ENCODE peak calls at places on chromosomes 3 and 15, in four cellular contexts. C, G, S and P are unnamed samples. For H3K4me1, the result is how much of the 10 kb centered on the place peaks cover.

GRCh38 chr3:180571831-180572578 is 30.0 kb upstream of the TTC14 start:
- DNase-seq in C (no peak), G (peak), S (no peak), P (no peak)

GRCh38 chr3:100269410-100270217 is 8.8 kb downstream of the TBC1D23 start:
- DNase-seq in C (no peak), G (no peak), S (no peak), P (no peak)

GRCh38 chr15:51315726-51316125 is 22.7 kb downstream of the CYP19A1 start:
- DNase-seq in C (no peak), G (no peak), S (no peak), P (no peak)

GRCh38 chr3:73498764-73499622 is 125.7 kb downstream of the PDZRN3 start:
- DNase-seq in C (no peak), G (no peak), S (no peak), P (no peak)

GRCh38 chr3:184776916-184777315 is 35.0 kb upstream of the VPS8 start:
- DNase-seq in C (no peak), G (no peak), S (no peak), P (no peak)

GRCh38 chr3:18891641-18892040 is 256.7 kb upstream of the KCNH8 start:
- DNase-seq in C (no peak), G (no peak), S (no peak), P (no peak)

GRCh38 chr3:126932188-126932931 is 50.6 kb upstream of the PLXNA1 start:
- DNase-seq in C (no peak), G (no peak), S (no peak), P (no peak)

GRCh38 chr3:185744997-185745843 is 79.6 kb downstream of the IGF2BP2 start:
- DNase-seq in C (no peak), G (peak), S (no peak), P (no peak)

GRCh38 chr15:41417812-41418211 is 917 bp downstream of the RTF1 start:
- DNase-seq in C (no peak), G (peak), S (no peak), P (no peak)

GRCh38 chr15:62035256-62035908 is 24.9 kb downstream of the VPS13C start:
- DNase-seq in C (no peak), G (no peak), S (no peak), P (no peak)

GRCh38 chr3:127473244-127474024 is 117.1 kb downstream of the TPRA1 start:
- DNase-seq in C (no peak), G (peak), S (no peak), P (no peak)

GRCh38 chr15:75650908-75651809 is 3.4 kb downstream of the SNX33 start:
- DNase-seq in C (no peak), G (no peak), S (peak), P (no peak)
- H3K4me1 ChIP-seq in C (half or more), G (under half), S (under half), P (half or more)

GRCh38 chr3:5707794-5708193 is 520.3 kb downstream of the EDEM1 start:
- DNase-seq in C (no peak), G (no peak), S (no peak), P (no peak)
- H3K27ac ChIP-seq in C (no peak), G (no peak), S (no peak), P (no peak)

GRCh38 chr15:58457466-58457965 is 25.7 kb downstream of the LIPC start:
- DNase-seq in C (no peak), G (no peak), S (no peak), P (no peak)

GRCh38 chr15:58459045-58459444 is 27.3 kb downstream of the LIPC start:
- DNase-seq in C (no peak), G (no peak), S (no peak), P (no peak)

GRCh38 chr15:58459562-58459961 is 27.8 kb downstream of the LIPC start:
- DNase-seq in C (peak), G (no peak), S (peak), P (no peak)

GRCh38 chr15:58460108-58460507 is 28.3 kb downstream of the LIPC start:
- DNase-seq in C (no peak), G (no peak), S (no peak), P (no peak)

GRCh38 chr15:58458076-58458475 is 26.3 kb downstream of the LIPC start:
- DNase-seq in C (peak), G (peak), S (no peak), P (no peak)
- H3K4me1 ChIP-seq in C (under half), G (under half), S (under half), P (under half)

GRCh38 chr3:158528306-158528705 is 42.7 kb upstream of the MLF1 start:
- DNase-seq in C (no peak), G (no peak), S (no peak), P (no peak)

GRCh38 chr3:158531334-158531733 is 39.7 kb upstream of the MLF1 start:
- DNase-seq in C (no peak), G (no peak), S (no peak), P (no peak)

GRCh38 chr3:158532099-158532734 is 38.8 kb upstream of the MLF1 start:
- DNase-seq in C (no peak), G (peak), S (no peak), P (no peak)
- H3K27ac ChIP-seq in C (no peak), G (no peak), S (no peak), P (no peak)

DNA sequence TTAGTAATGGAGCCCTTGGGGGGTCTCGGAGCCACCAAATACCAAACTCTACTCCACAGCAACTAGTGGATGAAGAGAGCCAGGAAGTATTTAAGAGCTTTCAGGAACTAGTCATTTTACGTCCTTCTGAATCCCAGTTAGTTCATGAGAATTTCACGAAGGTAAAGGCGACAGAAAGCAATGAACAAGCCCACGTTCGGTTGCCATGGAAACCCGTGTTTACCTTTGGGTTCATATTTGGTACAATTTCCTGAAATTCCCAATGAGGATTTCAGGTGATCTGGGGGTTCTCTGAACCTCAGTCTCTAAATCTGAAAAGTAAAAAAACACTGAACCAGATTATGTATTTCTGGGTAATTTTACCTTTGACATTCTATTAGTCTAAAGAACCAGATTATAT is 93.0 kb downstream of the BDH1 start:
- DNase-seq in C (no peak), G (no peak), S (no peak), P (no peak)
- H3K4me1 ChIP-seq in C (under half), G (under half), S (under half), P (under half)